ENCODE peak calls at places on chromosomes 2 and 18, in nine cellular contexts. R, W, Q, K, A, H, U, Z and G are unnamed samples.

GRCh38 chr2:46460991-46461715 is 18.2 kb upstream of the TMEM247 start:
- DNase-seq in Q (peak; percentile 66), U (peak; percentile 69), K (peak; percentile 56), A (no peak), W (peak; percentile 65), R (peak; percentile 82), Z (peak; percentile 58), H (peak; percentile 87), G (peak; percentile 60)

GRCh38 chr2:28486526-28486925 is 9.3 kb upstream of the PLB1 start:
- DNase-seq in Q (no peak), R (no peak), A (no peak), U (no peak), H (no peak), W (no peak), K (no peak), Z (no peak), G (no peak)

GRCh38 chr2:215678094-215678493 is 242.2 kb upstream of the FN1 start:
- DNase-seq in R (no peak), K (no peak), U (no peak), A (no peak), W (no peak), Q (no peak), Z (no peak), H (no peak), G (no peak)

GRCh38 chr2:205682239-205683021 is at the start of gene NRP2:
- DNase-seq in H (peak; percentile 85), Q (peak; percentile 27), A (peak; percentile 85), K (no peak), U (peak; percentile 69), Z (peak; percentile 87), R (peak; percentile 70), W (peak; percentile 89), G (peak; percentile 9)

GRCh38 chr18:7492385-7492784 is 74.7 kb upstream of the PTPRM start:
- DNase-seq in Z (no peak), Q (no peak), U (no peak), K (no peak), W (no peak), H (no peak), A (no peak), R (no peak), G (no peak)

GRCh38 chr2:10668402-10669012 is 21.3 kb downstream of the NOL10 start:
- DNase-seq in U (no peak), W (peak; percentile 69), R (peak; percentile 49), Q (peak; percentile 54), Z (peak; percentile 57), H (no peak), K (peak; percentile 6), A (no peak), G (no peak)

GRCh38 chr18:27017901-27018500 is 152.5 kb upstream of the AQP4 start:
- DNase-seq in Z (no peak), H (peak; percentile 12), W (no peak), R (peak; percentile 8), Q (no peak), A (no peak), U (peak; percentile 14), K (no peak), G (no peak)

GRCh38 chr2:8514748-8515389 is 167.0 kb upstream of the ID2 start:
- DNase-seq in R (no peak), W (no peak), U (no peak), H (no peak), Z (no peak), A (no peak), Q (peak; percentile 14), K (no peak), G (no peak)

GRCh38 chr2:240913810-240914644 is 7.9 kb downstream of the CROCC2 start:
- DNase-seq in U (peak; percentile 73), A (no peak), Z (peak; percentile 55), W (peak; percentile 55), H (peak; percentile 77), R (peak; percentile 72), K (peak; percentile 37), Q (peak; percentile 46), G (peak; percentile 63)

GRCh38 chr2:73983322-73984202 is 1.1 kb upstream of the TET3 start:
- DNase-seq in K (no peak), Z (no peak), U (no peak), A (peak; percentile 99), W (no peak), Q (peak; percentile 45), R (peak; percentile 98), H (no peak), G (no peak)

GRCh38 chr2:23350792-23351355 is 34.1 kb upstream of the KLHL29 start:
- DNase-seq in R (no peak), K (no peak), W (no peak), Q (no peak), Z (no peak), H (no peak), A (no peak), U (no peak), G (no peak)

GRCh38 chr2:204982303-204982702 is 437.0 kb downstream of the PARD3B start:
- DNase-seq in A (no peak), R (no peak), Z (no peak), H (peak; percentile 36), Q (no peak), K (no peak), W (peak; percentile 12), U (no peak), G (no peak)

GRCh38 chr2:39780825-39781600 is 2.0 kb upstream of the THUMPD2 start:
- DNase-seq in R (no peak), W (no peak), H (peak; percentile 14), A (no peak), U (no peak), Q (peak; percentile 18), Z (no peak), K (no peak), G (no peak)

GRCh38 chr2:119827866-119828507 is 68.3 kb downstream of the PTPN4 start:
- DNase-seq in R (no peak), W (peak; percentile 47), K (no peak), H (no peak), U (no peak), Z (no peak), Q (no peak), A (no peak), G (no peak)

GRCh38 chr2:236712304-236712703 is 142.7 kb downstream of the ACKR3 start:
- DNase-seq in R (no peak), W (peak; percentile 23), Q (no peak), Z (no peak), H (peak; percentile 25), A (no peak), U (no peak), K (no peak), G (no peak)

GRCh38 chr18:26819046-26819445 is 46.5 kb downstream of the AQP4 start:
- DNase-seq in K (no peak), R (no peak), A (no peak), Z (no peak), H (no peak), U (no peak), W (no peak), Q (no peak), G (no peak)

GRCh38 chr2:208031608-208032019 is 6.3 kb upstream of the PLEKHM3 start:
- DNase-seq in W (peak; percentile 56), Z (no peak), R (peak; percentile 47), K (no peak), H (peak; percentile 47), A (no peak), Q (peak; percentile 83), U (no peak), G (no peak)

GRCh38 chr2:67486041-67486796 is 89.1 kb downstream of the ETAA1 start:
- DNase-seq in R (peak; percentile 59), Q (no peak), K (no peak), H (peak; percentile 16), Z (no peak), A (no peak), W (peak; percentile 32), U (no peak), G (no peak)

GRCh38 chr2:121345887-121346286 is 60.9 kb upstream of the TFCP2L1 start:
- DNase-seq in K (no peak), W (no peak), R (no peak), H (peak; percentile 37), U (no peak), A (no peak), Q (no peak), Z (no peak), G (no peak)

GRCh38 chr2:229714080-229714735 is at the start of gene DNER:
- DNase-seq in Z (no peak), H (peak; percentile 64), A (peak; percentile 49), W (no peak), R (peak; percentile 69), Q (peak; percentile 32), K (peak; percentile 31), U (peak; percentile 82), G (peak; percentile 37)